ENCODE peak calls at places on chromosome 10, in four cellular contexts. P is nephron progenitor cell, L is NCI-H2081 treated with DMSO at 0.1 percent for 48 hours, O is AG10803. Z is an unnamed sample.

GRCh38 chr10:116892873-116893685 is 43.8 kb downstream of the ENO4 start:
- DNase-seq in L (no peak), O (no peak), P (no peak), Z (peak; percentile 14)

GRCh38 chr10:60733826-60734225 is 44.5 kb upstream of the CDK1 start:
- DNase-seq in P (no peak), L (no peak), O (no peak), Z (no peak)

GRCh38 chr10:80501913-80502521 is 35.7 kb upstream of the SH2D4B start:
- DNase-seq in O (no peak), P (no peak), L (no peak), Z (no peak)

GRCh38 chr10:59606551-59606961 is 103.1 kb downstream of the SLC16A9 start:
- DNase-seq in P (no peak), O (peak; percentile 48), L (peak; percentile 56), Z (no peak)

GRCh38 chr10:49310901-49311561 is 12.1 kb downstream of the C10orf71 start:
- DNase-seq in O (no peak), L (no peak), P (no peak), Z (no peak)

GRCh38 chr10:115933098-115933497 is 339.9 kb downstream of the GFRA1 start:
- DNase-seq in P (no peak), O (no peak), L (no peak), Z (no peak)

GRCh38 chr10:120963587-120964220 is 112.5 kb downstream of the WDR11 start:
- DNase-seq in O (no peak), P (no peak), L (no peak), Z (no peak)

GRCh38 chr10:115335366-115335765 is 242.2 kb downstream of the ATRNL1 start:
- DNase-seq in L (no peak), P (no peak), O (no peak), Z (no peak)

GRCh38 chr10:88966785-88967184 is 14.2 kb upstream of the ACTA2 start:
- DNase-seq in L (no peak), O (no peak), P (no peak), Z (no peak)

GRCh38 chr10:127997241-127997640 is 90.3 kb downstream of the PTPRE start:
- DNase-seq in P (no peak), L (no peak), O (no peak), Z (no peak)